ENCODE peak calls at places on chromosome 10, in ten cellular contexts. One of them, this sample, is unnamed.

GRCh38 chr10:77371421-77371820 is 266.2 kb downstream of the KCNMA1 start:
- DNase-seq in iPS DF 6.9: no peak
- DNase-seq in endothelial cell of umbilical vein: no peak
- DNase-seq in left ventricle myocardium inferior: no peak
- DNase-seq in tibial nerve: no peak
- DNase-seq in CD8-positive, alpha-beta memory T cell: no peak
- DNase-seq in H9: no peak
- DNase-seq in pancreas: no peak
- DNase-seq in WERI-Rb-1: no peak
- DNase-seq in kidney: no peak
- DNase-seq in this sample: no peak

GRCh38 chr10:110456523-110457091 is 41.1 kb upstream of the DUSP5 start:
- DNase-seq in iPS DF 6.9: no peak
- DNase-seq in endothelial cell of umbilical vein: no peak
- DNase-seq in left ventricle myocardium inferior: no peak
- DNase-seq in tibial nerve: no peak
- DNase-seq in CD8-positive, alpha-beta memory T cell: no peak
- DNase-seq in H9: no peak
- DNase-seq in pancreas: no peak
- DNase-seq in WERI-Rb-1: no peak
- DNase-seq in kidney: no peak
- DNase-seq in this sample: no peak

GRCh38 chr10:73867126-73867807 is 7.1 kb downstream of the CAMK2G start:
- DNase-seq in iPS DF 6.9: no peak
- DNase-seq in endothelial cell of umbilical vein: no peak
- DNase-seq in left ventricle myocardium inferior: no peak
- DNase-seq in tibial nerve: no peak
- DNase-seq in CD8-positive, alpha-beta memory T cell: no peak
- DNase-seq in H9: no peak
- DNase-seq in pancreas: no peak
- DNase-seq in WERI-Rb-1: peak; percentile 70
- DNase-seq in kidney: no peak
- DNase-seq in this sample: no peak

GRCh38 chr10:58963101-58963534 is 213.3 kb upstream of the PHYHIPL start:
- DNase-seq in iPS DF 6.9: no peak
- DNase-seq in endothelial cell of umbilical vein: no peak
- DNase-seq in left ventricle myocardium inferior: no peak
- DNase-seq in tibial nerve: no peak
- DNase-seq in CD8-positive, alpha-beta memory T cell: no peak
- DNase-seq in H9: peak; percentile 59
- DNase-seq in pancreas: no peak
- DNase-seq in WERI-Rb-1: peak; percentile 17
- DNase-seq in kidney: no peak
- DNase-seq in this sample: no peak

GRCh38 chr10:69515699-69516547 is 57.3 kb downstream of the NEUROG3 start:
- DNase-seq in iPS DF 6.9: peak; percentile 71
- DNase-seq in endothelial cell of umbilical vein: peak; percentile 69
- DNase-seq in left ventricle myocardium inferior: peak; percentile 63
- DNase-seq in tibial nerve: peak; percentile 52
- DNase-seq in CD8-positive, alpha-beta memory T cell: peak; percentile 64
- DNase-seq in H9: peak; percentile 90
- DNase-seq in pancreas: peak; percentile 75
- DNase-seq in WERI-Rb-1: peak; percentile 82
- DNase-seq in kidney: peak; percentile 83
- DNase-seq in this sample: peak; percentile 82

GRCh38 chr10:45425628-45426563 is 51.9 kb downstream of the ALOX5 start:
- DNase-seq in iPS DF 6.9: no peak
- DNase-seq in endothelial cell of umbilical vein: peak; percentile 31
- DNase-seq in left ventricle myocardium inferior: no peak
- DNase-seq in tibial nerve: no peak
- DNase-seq in CD8-positive, alpha-beta memory T cell: no peak
- DNase-seq in H9: no peak
- DNase-seq in pancreas: peak; percentile 83
- DNase-seq in WERI-Rb-1: peak; percentile 86
- DNase-seq in kidney: no peak
- DNase-seq in this sample: no peak

GRCh38 chr10:104622175-104622574 is 18.9 kb upstream of the SORCS3 start:
- DNase-seq in iPS DF 6.9: no peak
- DNase-seq in endothelial cell of umbilical vein: no peak
- DNase-seq in left ventricle myocardium inferior: no peak
- DNase-seq in tibial nerve: no peak
- DNase-seq in CD8-positive, alpha-beta memory T cell: no peak
- DNase-seq in H9: no peak
- DNase-seq in pancreas: no peak
- DNase-seq in WERI-Rb-1: no peak
- DNase-seq in kidney: no peak
- DNase-seq in this sample: no peak

GRCh38 chr10:68796609-68797008 is 30.7 kb upstream of the STOX1 start:
- DNase-seq in iPS DF 6.9: no peak
- DNase-seq in endothelial cell of umbilical vein: no peak
- DNase-seq in left ventricle myocardium inferior: no peak
- DNase-seq in tibial nerve: no peak
- DNase-seq in CD8-positive, alpha-beta memory T cell: no peak
- DNase-seq in H9: no peak
- DNase-seq in pancreas: no peak
- DNase-seq in WERI-Rb-1: no peak
- DNase-seq in kidney: no peak
- DNase-seq in this sample: no peak

GRCh38 chr10:128087884-128088695 is 38.1 kb downstream of the MKI67 start:
- DNase-seq in iPS DF 6.9: no peak
- DNase-seq in endothelial cell of umbilical vein: no peak
- DNase-seq in left ventricle myocardium inferior: no peak
- DNase-seq in tibial nerve: no peak
- DNase-seq in CD8-positive, alpha-beta memory T cell: no peak
- DNase-seq in H9: peak; percentile 67
- DNase-seq in pancreas: no peak
- DNase-seq in WERI-Rb-1: peak; percentile 65
- DNase-seq in kidney: no peak
- DNase-seq in this sample: peak; percentile 62

GRCh38 chr10:100327007-100327700 is 2.9 kb downstream of the PKD2L1 start:
- DNase-seq in iPS DF 6.9: no peak
- DNase-seq in endothelial cell of umbilical vein: no peak
- DNase-seq in left ventricle myocardium inferior: no peak
- DNase-seq in tibial nerve: no peak
- DNase-seq in CD8-positive, alpha-beta memory T cell: no peak
- DNase-seq in H9: no peak
- DNase-seq in pancreas: no peak
- DNase-seq in WERI-Rb-1: peak; percentile 42
- DNase-seq in kidney: no peak
- DNase-seq in this sample: no peak

GRCh38 chr10:2978111-2978510 is 89.2 kb upstream of the PFKP start:
- DNase-seq in iPS DF 6.9: no peak
- DNase-seq in endothelial cell of umbilical vein: peak; percentile 61
- DNase-seq in left ventricle myocardium inferior: no peak
- DNase-seq in tibial nerve: no peak
- DNase-seq in CD8-positive, alpha-beta memory T cell: no peak
- DNase-seq in H9: no peak
- DNase-seq in pancreas: no peak
- DNase-seq in WERI-Rb-1: no peak
- DNase-seq in kidney: no peak
- DNase-seq in this sample: no peak

GRCh38 chr10:130809761-130810515 is 501.6 kb downstream of the TCERG1L start:
- DNase-seq in iPS DF 6.9: no peak
- DNase-seq in endothelial cell of umbilical vein: no peak
- DNase-seq in left ventricle myocardium inferior: no peak
- DNase-seq in tibial nerve: no peak
- DNase-seq in CD8-positive, alpha-beta memory T cell: no peak
- DNase-seq in H9: no peak
- DNase-seq in pancreas: no peak
- DNase-seq in WERI-Rb-1: no peak
- DNase-seq in kidney: no peak
- DNase-seq in this sample: no peak

GRCh38 chr10:133160813-133161471 is 923 bp downstream of the KNDC1 start:
- DNase-seq in iPS DF 6.9: no peak
- DNase-seq in endothelial cell of umbilical vein: no peak
- DNase-seq in left ventricle myocardium inferior: no peak
- DNase-seq in tibial nerve: no peak
- DNase-seq in CD8-positive, alpha-beta memory T cell: no peak
- DNase-seq in H9: no peak
- DNase-seq in pancreas: no peak
- DNase-seq in WERI-Rb-1: peak; percentile 27
- DNase-seq in kidney: peak; percentile 76
- DNase-seq in this sample: no peak
- H3K27ac ChIP-seq in iPS DF 6.9: no peak overlapping the region
- H3K27ac ChIP-seq in endothelial cell of umbilical vein: no peak overlapping the region
- H3K27ac ChIP-seq in left ventricle myocardium inferior: no peak overlapping the region
- H3K27ac ChIP-seq in tibial nerve: no peak overlapping the region
- H3K27ac ChIP-seq in CD8-positive, alpha-beta memory T cell: no peak overlapping the region
- H3K27ac ChIP-seq in H9: no peak overlapping the region
- H3K27ac ChIP-seq in pancreas: no peak overlapping the region
- H3K27ac ChIP-seq in WERI-Rb-1: peak overlapping the region; percentile 24
- H3K27ac ChIP-seq in kidney: no peak overlapping the region
- H3K27ac ChIP-seq in this sample: no peak overlapping the region

GRCh38 chr10:125085281-125085680 is 75.1 kb downstream of the CTBP2 start:
- DNase-seq in iPS DF 6.9: no peak
- DNase-seq in endothelial cell of umbilical vein: no peak
- DNase-seq in left ventricle myocardium inferior: no peak
- DNase-seq in tibial nerve: no peak
- DNase-seq in CD8-positive, alpha-beta memory T cell: no peak
- DNase-seq in H9: no peak
- DNase-seq in pancreas: no peak
- DNase-seq in WERI-Rb-1: peak; percentile 79
- DNase-seq in kidney: peak; percentile 10
- DNase-seq in this sample: no peak

GRCh38 chr10:125082881-125083575 is 77.3 kb downstream of the CTBP2 start:
- DNase-seq in iPS DF 6.9: no peak
- DNase-seq in endothelial cell of umbilical vein: no peak
- DNase-seq in left ventricle myocardium inferior: no peak
- DNase-seq in tibial nerve: no peak
- DNase-seq in CD8-positive, alpha-beta memory T cell: no peak
- DNase-seq in H9: no peak
- DNase-seq in pancreas: no peak
- DNase-seq in WERI-Rb-1: no peak
- DNase-seq in kidney: no peak
- DNase-seq in this sample: no peak

GRCh38 chr10:125086716-125087115 is 73.6 kb downstream of the CTBP2 start:
- DNase-seq in iPS DF 6.9: no peak
- DNase-seq in endothelial cell of umbilical vein: no peak
- DNase-seq in left ventricle myocardium inferior: no peak
- DNase-seq in tibial nerve: no peak
- DNase-seq in CD8-positive, alpha-beta memory T cell: no peak
- DNase-seq in H9: no peak
- DNase-seq in pancreas: no peak
- DNase-seq in WERI-Rb-1: no peak
- DNase-seq in kidney: no peak
- DNase-seq in this sample: no peak

GRCh38 chr10:125083576-125083920 is 76.8 kb downstream of the CTBP2 start:
- DNase-seq in iPS DF 6.9: no peak
- DNase-seq in endothelial cell of umbilical vein: peak; percentile 21
- DNase-seq in left ventricle myocardium inferior: no peak
- DNase-seq in tibial nerve: no peak
- DNase-seq in CD8-positive, alpha-beta memory T cell: no peak
- DNase-seq in H9: no peak
- DNase-seq in pancreas: no peak
- DNase-seq in WERI-Rb-1: no peak
- DNase-seq in kidney: peak; percentile 91
- DNase-seq in this sample: no peak

DNA sequence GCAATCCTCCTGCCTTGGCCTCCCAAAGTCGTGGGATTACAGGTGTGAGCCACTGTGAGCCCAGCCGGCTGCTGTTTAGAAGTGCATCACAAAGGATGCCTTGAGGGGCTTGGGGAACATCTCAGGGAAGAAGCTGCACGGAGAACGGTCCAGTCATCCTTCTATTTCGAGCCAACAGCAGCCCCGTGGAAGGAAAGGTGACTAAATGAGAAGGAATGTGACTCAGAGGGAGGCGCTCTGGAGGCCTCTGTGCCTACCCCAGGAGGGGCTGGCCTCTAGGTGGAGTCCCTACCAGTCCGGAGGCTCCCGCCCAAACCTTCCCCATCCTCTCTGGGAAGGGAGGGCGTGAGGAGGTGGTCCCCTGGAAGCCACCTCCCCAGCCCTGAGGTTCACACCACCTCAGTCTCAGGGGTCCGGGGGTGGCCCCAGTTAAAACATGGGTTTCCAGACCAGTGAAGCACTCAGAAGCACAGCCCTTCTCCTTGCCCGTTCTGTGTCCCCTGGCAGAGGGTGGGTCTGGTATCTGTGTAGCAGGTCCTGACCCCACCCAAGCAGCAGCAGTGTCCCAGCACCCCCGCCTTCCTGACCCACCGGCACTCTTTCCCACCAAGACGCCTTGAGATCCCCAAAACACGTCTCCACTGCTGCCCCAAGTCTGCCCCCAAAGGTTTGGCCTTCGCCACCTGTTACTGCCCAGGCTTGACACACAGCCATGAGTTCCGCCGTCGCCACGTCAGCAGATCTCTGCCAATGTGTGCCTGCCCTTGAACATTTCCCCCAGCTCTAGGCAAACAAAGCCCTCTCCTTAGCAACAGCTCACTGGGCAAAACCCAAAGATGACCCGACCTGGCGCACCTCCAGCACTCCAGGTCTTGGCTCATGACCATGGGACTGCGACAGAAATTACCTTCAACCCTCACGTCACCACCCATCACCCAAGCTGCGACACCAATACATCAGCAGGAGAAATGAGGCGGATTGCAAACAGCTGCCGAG is 75.9 kb downstream of the CTBP2 start:
- DNase-seq in iPS DF 6.9: no peak
- DNase-seq in endothelial cell of umbilical vein: peak; percentile 93
- DNase-seq in left ventricle myocardium inferior: peak; percentile 84
- DNase-seq in tibial nerve: no peak
- DNase-seq in CD8-positive, alpha-beta memory T cell: no peak
- DNase-seq in H9: peak; percentile 81
- DNase-seq in pancreas: peak; percentile 98
- DNase-seq in WERI-Rb-1: peak; percentile 35
- DNase-seq in kidney: peak; percentile 92
- DNase-seq in this sample: peak; percentile 34
- H3K27ac ChIP-seq in iPS DF 6.9: no peak overlapping the region
- H3K27ac ChIP-seq in endothelial cell of umbilical vein: peak overlapping the region; percentile 91
- H3K27ac ChIP-seq in left ventricle myocardium inferior: peak overlapping the region; percentile 89
- H3K27ac ChIP-seq in tibial nerve: no peak overlapping the region
- H3K27ac ChIP-seq in CD8-positive, alpha-beta memory T cell: no peak overlapping the region
- H3K27ac ChIP-seq in H9: no peak overlapping the region
- H3K27ac ChIP-seq in pancreas: peak overlapping the region; percentile 87
- H3K27ac ChIP-seq in WERI-Rb-1: peak overlapping the region; percentile 85
- H3K27ac ChIP-seq in kidney: peak overlapping the region; percentile 95
- H3K27ac ChIP-seq in this sample: peak overlapping the region; percentile 33

GRCh38 chr10:63241898-63242297 is 108.8 kb downstream of the NRBF2 start:
- DNase-seq in iPS DF 6.9: no peak
- DNase-seq in endothelial cell of umbilical vein: peak; percentile 82
- DNase-seq in left ventricle myocardium inferior: no peak
- DNase-seq in tibial nerve: no peak
- DNase-seq in CD8-positive, alpha-beta memory T cell: no peak
- DNase-seq in H9: no peak
- DNase-seq in pancreas: no peak
- DNase-seq in WERI-Rb-1: no peak
- DNase-seq in kidney: no peak
- DNase-seq in this sample: no peak
- H3K27ac ChIP-seq in iPS DF 6.9: no peak overlapping the region
- H3K27ac ChIP-seq in endothelial cell of umbilical vein: peak overlapping the region; percentile 67
- H3K27ac ChIP-seq in left ventricle myocardium inferior: peak overlapping the region; percentile 45
- H3K27ac ChIP-seq in tibial nerve: no peak overlapping the region
- H3K27ac ChIP-seq in CD8-positive, alpha-beta memory T cell: no peak overlapping the region
- H3K27ac ChIP-seq in H9: no peak overlapping the region
- H3K27ac ChIP-seq in pancreas: no peak overlapping the region
- H3K27ac ChIP-seq in WERI-Rb-1: no peak overlapping the region
- H3K27ac ChIP-seq in kidney: no peak overlapping the region
- H3K27ac ChIP-seq in this sample: no peak overlapping the region

DNA sequence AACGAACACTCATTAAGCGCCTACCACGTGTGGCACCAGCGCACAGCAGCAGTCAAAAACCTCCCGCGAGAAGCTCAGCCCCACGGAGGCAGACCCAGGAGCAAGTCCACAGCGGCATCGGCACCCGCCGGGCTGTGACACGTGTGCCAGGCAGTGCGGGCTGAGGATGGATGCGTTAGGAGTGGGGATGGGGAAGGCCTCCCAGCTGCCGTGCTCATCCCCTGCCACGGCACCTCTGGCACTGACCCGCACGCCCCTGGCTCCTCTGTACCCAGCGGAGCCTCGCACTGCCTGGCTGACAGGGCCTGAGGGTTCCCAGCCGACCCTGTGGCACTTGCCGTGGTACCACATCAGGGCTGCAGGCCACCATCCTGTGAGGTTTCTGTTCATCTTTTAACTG is 16.8 kb downstream of the CFAP46 start:
- DNase-seq in iPS DF 6.9: no peak
- DNase-seq in endothelial cell of umbilical vein: no peak
- DNase-seq in left ventricle myocardium inferior: no peak
- DNase-seq in tibial nerve: no peak
- DNase-seq in CD8-positive, alpha-beta memory T cell: no peak
- DNase-seq in H9: no peak
- DNase-seq in pancreas: no peak
- DNase-seq in WERI-Rb-1: no peak
- DNase-seq in kidney: peak; percentile 41
- DNase-seq in this sample: no peak
- H3K27ac ChIP-seq in iPS DF 6.9: no peak overlapping the region
- H3K27ac ChIP-seq in endothelial cell of umbilical vein: no peak overlapping the region
- H3K27ac ChIP-seq in left ventricle myocardium inferior: no peak overlapping the region
- H3K27ac ChIP-seq in tibial nerve: no peak overlapping the region
- H3K27ac ChIP-seq in CD8-positive, alpha-beta memory T cell: no peak overlapping the region
- H3K27ac ChIP-seq in H9: no peak overlapping the region
- H3K27ac ChIP-seq in pancreas: no peak overlapping the region
- H3K27ac ChIP-seq in WERI-Rb-1: no peak overlapping the region
- H3K27ac ChIP-seq in kidney: no peak overlapping the region
- H3K27ac ChIP-seq in this sample: no peak overlapping the region